ENCODE peak calls at places on chromosome 10, in five cellular contexts. I is thyroid gland; D is effector memory CD4-positive, alpha-beta T cell; Y is PC-9; R is lung. O is an unnamed sample.

GRCh38 chr10:48494073-48494472 is 110.8 kb downstream of the ARHGAP22 start:
- DNase-seq in I (no peak), D (no peak), Y (no peak), R (no peak), O (no peak)

GRCh38 chr10:101696632-101697031 is 1.7 kb upstream of the FBXW4 start:
- DNase-seq in I (no peak), D (no peak), Y (no peak), R (no peak), O (no peak)

GRCh38 chr10:18527692-18528091 is 123.7 kb downstream of the NSUN6 start:
- DNase-seq in I (no peak), D (no peak), Y (no peak), R (no peak), O (no peak)

GRCh38 chr10:10667466-10667865 is 350.2 kb upstream of the CELF2 start:
- DNase-seq in I (no peak), D (no peak), Y (no peak), R (no peak), O (no peak)

GRCh38 chr10:4061441-4061951 is 276.5 kb upstream of the KLF6 start:
- DNase-seq in I (peak; percentile 30), D (no peak), Y (no peak), R (no peak), O (peak; percentile 95)

GRCh38 chr10:34570887-34571286 is 244.2 kb downstream of the PARD3 start:
- DNase-seq in I (no peak), D (no peak), Y (no peak), R (no peak), O (no peak)

GRCh38 chr10:6782378-6782777 is 202.3 kb upstream of the PRKCQ start:
- DNase-seq in I (no peak), D (no peak), Y (no peak), R (no peak), O (no peak)

GRCh38 chr10:34743804-34744203 is 71.3 kb downstream of the PARD3 start:
- DNase-seq in I (peak; percentile 78), D (no peak), Y (no peak), R (no peak), O (peak; percentile 68)

GRCh38 chr10:22344781-22345300 is 455 bp upstream of the SPAG6 start:
- DNase-seq in I (no peak), D (no peak), Y (no peak), R (no peak), O (no peak)

GRCh38 chr10:107409517-107409916 is 245.0 kb upstream of the SORCS1 start:
- DNase-seq in I (peak; percentile 18), D (no peak), Y (no peak), R (no peak), O (no peak)

GRCh38 chr10:90905925-90906324 is 15.0 kb downstream of the ANKRD1 start:
- DNase-seq in I (no peak), D (no peak), Y (no peak), R (no peak), O (no peak)

GRCh38 chr10:95517536-95518454 is 43.4 kb downstream of the SORBS1 start:
- DNase-seq in I (no peak), D (no peak), Y (peak; percentile 73), R (no peak), O (no peak)

GRCh38 chr10:1654247-1654646 is 83.1 kb downstream of the ADARB2 start:
- DNase-seq in I (no peak), D (no peak), Y (no peak), R (no peak), O (no peak)

GRCh38 chr10:26211781-26212444 is 4.7 kb upstream of the GAD2 start:
- DNase-seq in I (no peak), D (no peak), Y (no peak), R (no peak), O (no peak)

GRCh38 chr10:58201704-58202103 is 66.0 kb downstream of the IPMK start:
- DNase-seq in I (no peak), D (no peak), Y (no peak), R (no peak), O (no peak)

GRCh38 chr10:15053061-15053460 is 9.3 kb downstream of the OLAH start:
- DNase-seq in I (peak; percentile 54), D (no peak), Y (no peak), R (no peak), O (no peak)

GRCh38 chr10:124508070-124508667 is 46.5 kb downstream of the LHPP start:
- DNase-seq in I (peak; percentile 23), D (no peak), Y (no peak), R (no peak), O (no peak)

GRCh38 chr10:19014034-19014433 is 34.6 kb upstream of the MALRD1 start:
- DNase-seq in I (no peak), D (no peak), Y (no peak), R (no peak), O (no peak)

GRCh38 chr10:19144206-19144605 is 95.6 kb downstream of the MALRD1 start:
- DNase-seq in I (no peak), D (no peak), Y (no peak), R (no peak), O (no peak)

GRCh38 chr10:129023057-129023456 is 444.0 kb upstream of the MGMT start:
- DNase-seq in I (no peak), D (no peak), Y (no peak), R (no peak), O (peak; percentile 79)

GRCh38 chr10:86945361-86946214 is 11.8 kb downstream of the MMRN2 start:
- DNase-seq in I (no peak), D (no peak), Y (no peak), R (no peak), O (peak; percentile 61)

GRCh38 chr10:74163313-74164068 is 12.5 kb downstream of the ADK start:
- DNase-seq in I (no peak), D (no peak), Y (no peak), R (no peak), O (no peak)

GRCh38 chr10:14654821-14655382 is 119.8 kb downstream of the FAM107B start:
- DNase-seq in I (no peak), D (no peak), Y (no peak), R (no peak), O (no peak)

GRCh38 chr10:100370561-100370975 is 23.5 kb downstream of the SCD start:
- DNase-seq in I (no peak), D (peak; percentile 12), Y (peak; percentile 82), R (no peak), O (peak; percentile 61)

GRCh38 chr10:71312840-71313789 is 5.9 kb upstream of the SLC29A3 start:
- DNase-seq in I (no peak), D (no peak), Y (no peak), R (peak; percentile 41), O (peak; percentile 82)

GRCh38 chr10:120459185-120459584 is 2.2 kb downstream of the PLPP4 start:
- DNase-seq in I (no peak), D (no peak), Y (no peak), R (peak; percentile 5), O (no peak)

GRCh38 chr10:60762554-60762953 is 15.7 kb upstream of the CDK1 start:
- DNase-seq in I (no peak), D (no peak), Y (no peak), R (no peak), O (no peak)

GRCh38 chr10:133411523-133412380 is 12.7 kb downstream of the SPRN start:
- DNase-seq in I (no peak), D (no peak), Y (no peak), R (no peak), O (no peak)

GRCh38 chr10:124348801-124349200 is 69.9 kb downstream of the OAT start:
- DNase-seq in I (peak; percentile 65), D (no peak), Y (no peak), R (no peak), O (no peak)

GRCh38 chr10:79982486-79982800 is 33.5 kb upstream of the SFTPD start:
- DNase-seq in I (no peak), D (no peak), Y (no peak), R (no peak), O (no peak)

GRCh38 chr10:44966129-44966815 is 6.7 kb downstream of the RASSF4 start:
- DNase-seq in I (peak; percentile 14), D (no peak), Y (no peak), R (no peak), O (peak; percentile 50)

GRCh38 chr10:44966816-44967509 is 7.4 kb downstream of the RASSF4 start:
- DNase-seq in I (peak; percentile 38), D (no peak), Y (no peak), R (no peak), O (peak; percentile 57)

GRCh38 chr10:44963772-44964633 is 4.4 kb downstream of the RASSF4 start:
- DNase-seq in I (peak; percentile 100), D (no peak), Y (no peak), R (peak; percentile 72), O (peak; percentile 79)

GRCh38 chr10:44965651-44966097 is 6.1 kb downstream of the RASSF4 start:
- DNase-seq in I (peak; percentile 83), D (no peak), Y (no peak), R (no peak), O (peak; percentile 59)

GRCh38 chr10:44965104-44965503 is 5.5 kb downstream of the RASSF4 start:
- DNase-seq in I (no peak), D (no peak), Y (no peak), R (no peak), O (peak; percentile 16)
- H3K4me1 ChIP-seq in I (peaks cover 90% of the 10 kb centered on the region), D (peaks cover 1% of the 10 kb centered on the region), Y (peaks cover 10% of the 10 kb centered on the region), R (peaks cover 27% of the 10 kb centered on the region), O (peaks cover 92% of the 10 kb centered on the region)

DNA sequence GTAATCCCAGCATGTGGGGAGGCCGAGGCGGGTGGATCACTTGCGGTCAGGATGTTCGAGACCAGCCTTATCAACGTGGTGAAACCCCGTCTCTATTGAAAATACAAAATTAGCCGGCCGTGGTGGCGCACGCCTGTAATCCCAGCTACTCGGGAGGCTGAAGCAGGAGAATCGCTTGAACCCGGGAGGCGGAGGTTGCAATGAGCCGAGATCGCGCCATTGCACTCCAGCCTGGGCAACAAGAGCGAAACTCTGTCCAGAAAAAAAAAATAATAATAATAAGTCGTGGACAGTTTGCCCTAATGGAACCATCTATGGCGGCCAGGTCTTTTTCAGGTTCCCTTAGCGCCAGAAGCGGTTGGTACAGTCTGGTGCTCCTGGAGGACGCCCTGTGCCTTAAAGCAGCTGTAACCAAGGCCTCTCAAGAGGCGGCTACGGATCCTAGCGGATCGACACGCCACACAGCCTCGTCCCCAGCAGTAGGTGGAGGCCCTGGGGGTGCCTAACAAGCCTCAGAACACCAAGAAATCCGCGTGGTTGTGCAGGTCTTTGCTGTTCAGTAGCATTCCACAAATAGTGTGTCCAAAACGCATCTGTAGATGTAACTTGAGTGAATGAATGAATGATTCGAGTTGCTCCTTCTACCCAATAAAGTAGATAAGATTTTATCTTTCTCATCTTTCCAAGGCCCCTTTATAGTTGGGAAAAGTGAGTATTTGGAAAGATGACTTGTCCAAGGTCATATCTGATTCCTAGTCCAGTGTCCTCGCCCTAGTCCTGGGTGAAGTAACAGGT is 982 bp downstream of the PGAM1 start:
- DNase-seq in I (peak; percentile 60), D (no peak), Y (no peak), R (no peak), O (no peak)
- H3K4me1 ChIP-seq in I (peaks cover 23% of the 10 kb centered on the region), D (peaks cover 27% of the 10 kb centered on the region), Y (peaks cover 12% of the 10 kb centered on the region), R (peaks cover 13% of the 10 kb centered on the region), O (peaks cover 32% of the 10 kb centered on the region)

GRCh38 chr10:78042752-78043104 is 9.1 kb downstream of the RPS24 start:
- DNase-seq in I (no peak), D (no peak), Y (no peak), R (no peak), O (no peak)
- H3K4me1 ChIP-seq in I (peaks cover 30% of the 10 kb centered on the region), D (peaks cover under 1% of the 10 kb centered on the region), Y (peaks cover 5% of the 10 kb centered on the region), R (no peaks in the 10 kb centered on the region), O (no peaks in the 10 kb centered on the region)

DNA sequence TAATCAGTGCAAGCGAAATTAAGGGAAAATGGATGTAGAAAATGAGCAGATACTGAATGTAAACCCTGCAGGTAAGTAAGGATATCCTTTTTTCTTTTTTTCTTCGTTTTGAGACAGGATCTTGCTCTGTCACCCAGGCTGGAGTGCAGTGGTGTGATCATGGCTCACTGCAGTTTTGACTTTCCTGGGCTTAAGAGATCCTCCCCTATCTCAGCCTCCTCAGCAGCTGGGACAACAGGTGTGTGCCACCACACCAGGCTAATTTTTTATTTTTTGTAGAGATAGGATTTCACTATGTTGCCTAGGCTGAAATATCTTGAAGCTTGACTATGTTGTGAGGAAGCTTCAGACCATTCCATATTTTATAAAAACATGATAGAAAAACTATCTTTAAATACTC is 4.3 kb downstream of the PDCD4 start:
- DNase-seq in I (no peak), D (no peak), Y (no peak), R (no peak), O (no peak)
- H3K4me1 ChIP-seq in I (peaks cover 25% of the 10 kb centered on the region), D (peaks cover 30% of the 10 kb centered on the region), Y (peaks cover 14% of the 10 kb centered on the region), R (peaks cover 2% of the 10 kb centered on the region), O (peaks cover 22% of the 10 kb centered on the region)

O was measured in right atrium auricular region.